ENCODE peak calls at places on chromosomes 11 and 22, in nine cellular contexts. Q is HT1080; H is SJSA1; K is GM10248; X is LoVo; V is WTC11; B is stimulated activated naive B cell treated with anti-CD40 and anti-IgM and Interleukin-4, amounts not matched to agents 10 μg/mL and 1 μg/mL and 100 μg/mL, for 72 hours; O is activated CD4-positive, alpha-beta T cell treated with anti-CD3 and anti-CD28 coated beads, Interleukin-2, amount 10 ng/mL, durations not matched to agents 7 days and 5 days; L is right cardiac atrium. F is an unnamed sample.

GRCh38 chr11:128251140-128251539 is 336.2 kb downstream of the ETS1 start:
- DNase-seq in Q (no peak), H (no peak), K (no peak), X (no peak), V (no peak), B (no peak), O (no peak), L (no peak), F (no peak)

GRCh38 chr22:49934891-49935557 is 16.6 kb downstream of the CRELD2 start:
- DNase-seq in Q (no peak), H (peak), K (peak), X (no peak), V (peak), B (peak), O (peak), L (peak), F (peak)

GRCh38 chr11:65785329-65786007 is 1.4 kb upstream of the OVOL1 start:
- DNase-seq in Q (no peak), H (no peak), K (no peak), X (no peak), V (no peak), B (no peak), O (no peak), L (no peak), F (no peak)

GRCh38 chr11:47202569-47202968 is 12.2 kb upstream of the DDB2 start:
- DNase-seq in Q (no peak), H (no peak), K (no peak), X (no peak), V (no peak), B (no peak), O (no peak), L (no peak), F (no peak)

GRCh38 chr22:39204216-39204615 is 40.6 kb downstream of the PDGFB start:
- DNase-seq in Q (no peak), H (peak), K (no peak), X (no peak), V (no peak), B (no peak), O (no peak), L (no peak), F (no peak)

GRCh38 chr22:40436460-40437431 is 66.4 kb downstream of the SGSM3 start:
- DNase-seq in Q (peak), H (no peak), K (peak), X (peak), V (no peak), B (peak), O (peak), L (no peak), F (no peak)

GRCh38 chr22:50739279-50739691 is 1.3 kb downstream of the ACR start:
- DNase-seq in Q (no peak), H (no peak), K (no peak), X (no peak), V (peak), B (no peak), O (peak), L (peak), F (no peak)

GRCh38 chr11:70616938-70617674 is 218.8 kb downstream of the CTTN start:
- DNase-seq in Q (no peak), H (no peak), K (no peak), X (no peak), V (no peak), B (no peak), O (no peak), L (no peak), F (no peak)

GRCh38 chr11:1501421-1502167 is 15.0 kb upstream of the MOB2 start:
- DNase-seq in Q (no peak), H (no peak), K (no peak), X (no peak), V (no peak), B (no peak), O (no peak), L (peak), F (no peak)

GRCh38 chr22:28246392-28246791 is 327.3 kb upstream of the PITPNB start:
- DNase-seq in Q (no peak), H (no peak), K (no peak), X (no peak), V (no peak), B (no peak), O (no peak), L (no peak), F (no peak)

GRCh38 chr22:50633771-50634170 is 5.8 kb upstream of the ARSA start:
- DNase-seq in Q (no peak), H (no peak), K (no peak), X (no peak), V (no peak), B (no peak), O (no peak), L (no peak), F (no peak)

GRCh38 chr11:102256251-102256650 is 61.0 kb upstream of the BIRC3 start:
- DNase-seq in Q (peak), H (no peak), K (no peak), X (peak), V (no peak), B (no peak), O (no peak), L (no peak), F (no peak)

GRCh38 chr11:20116825-20117224 is 43.5 kb downstream of the DBX1 start:
- DNase-seq in Q (no peak), H (no peak), K (no peak), X (no peak), V (no peak), B (no peak), O (no peak), L (no peak), F (no peak)

GRCh38 chr11:97754976-97755375 is 1265.8 kb upstream of the CNTN5 start:
- DNase-seq in Q (no peak), H (no peak), K (no peak), X (no peak), V (no peak), B (no peak), O (no peak), L (no peak), F (no peak)

GRCh38 chr11:60257956-60258722 is 15.2 kb upstream of the MS4A4E start:
- DNase-seq in Q (no peak), H (no peak), K (no peak), X (no peak), V (no peak), B (no peak), O (no peak), L (no peak), F (no peak)

GRCh38 chr22:42272431-42273004 is 2.1 kb upstream of the TCF20 start:
- DNase-seq in Q (no peak), H (no peak), K (no peak), X (no peak), V (no peak), B (no peak), O (no peak), L (no peak), F (no peak)

GRCh38 chr11:24760681-24761080 is 263.8 kb downstream of the LUZP2 start:
- DNase-seq in Q (peak), H (no peak), K (no peak), X (no peak), V (no peak), B (no peak), O (no peak), L (no peak), F (no peak)

GRCh38 chr22:23256986-23257888 is 76.9 kb downstream of the BCR start:
- DNase-seq in Q (no peak), H (no peak), K (no peak), X (no peak), V (no peak), B (no peak), O (no peak), L (peak), F (no peak)

GRCh38 chr11:702731-703461 is 3.1 kb upstream of the EPS8L2 start:
- DNase-seq in Q (peak), H (no peak), K (no peak), X (no peak), V (no peak), B (no peak), O (no peak), L (peak), F (no peak)

GRCh38 chr22:39148727-39149535 is 3.5 kb downstream of the CBX7 start:
- DNase-seq in Q (no peak), H (no peak), K (peak), X (no peak), V (peak), B (peak), O (peak), L (peak), F (peak)

GRCh38 chr11:109914038-109914437 is 179.2 kb upstream of the ZC3H12C start:
- DNase-seq in Q (no peak), H (no peak), K (no peak), X (no peak), V (no peak), B (no peak), O (no peak), L (no peak), F (no peak)

GRCh38 chr11:8390851-8391612 is 127.4 kb upstream of the LMO1 start:
- DNase-seq in Q (no peak), H (no peak), K (no peak), X (no peak), V (no peak), B (no peak), O (no peak), L (no peak), F (no peak)

GRCh38 chr22:34833982-34834510 is 231.9 kb upstream of the ISX start:
- DNase-seq in Q (no peak), H (no peak), K (no peak), X (no peak), V (no peak), B (no peak), O (no peak), L (no peak), F (no peak)

GRCh38 chr11:36748856-36749255 is 150.8 kb upstream of the RAG2 start:
- DNase-seq in Q (peak), H (no peak), K (no peak), X (no peak), V (no peak), B (no peak), O (no peak), L (no peak), F (no peak)

GRCh38 chr22:27845603-27846100 is 44.1 kb upstream of the MN1 start:
- DNase-seq in Q (no peak), H (no peak), K (no peak), X (no peak), V (no peak), B (no peak), O (no peak), L (no peak), F (no peak)

GRCh38 chr22:48576333-48577013 is 1251.2 kb downstream of the BRD1 start:
- DNase-seq in Q (no peak), H (no peak), K (no peak), X (no peak), V (peak), B (no peak), O (no peak), L (peak), F (no peak)

GRCh38 chr11:10076458-10077141 is 217.4 kb downstream of the SBF2 start:
- DNase-seq in Q (no peak), H (no peak), K (peak), X (peak), V (peak), B (peak), O (peak), L (peak), F (no peak)

GRCh38 chr22:28239941-28240340 is 320.9 kb upstream of the PITPNB start:
- DNase-seq in Q (no peak), H (no peak), K (no peak), X (no peak), V (no peak), B (no peak), O (no peak), L (no peak), F (no peak)

GRCh38 chr11:42066113-42066512 is 606.7 kb upstream of the LRRC4C start:
- DNase-seq in Q (peak), H (peak), K (no peak), X (peak), V (peak), B (no peak), O (no peak), L (peak), F (no peak)

GRCh38 chr11:68865241-68865640 is 23.5 kb upstream of the CPT1A start:
- DNase-seq in Q (no peak), H (no peak), K (no peak), X (no peak), V (no peak), B (no peak), O (no peak), L (no peak), F (no peak)

GRCh38 chr11:19530505-19530904 is 182.1 kb upstream of the NAV2 start:
- DNase-seq in Q (no peak), H (no peak), K (no peak), X (no peak), V (no peak), B (no peak), O (no peak), L (no peak), F (no peak)

GRCh38 chr22:44802071-44802700 is 49.8 kb downstream of the ARHGAP8 start:
- DNase-seq in Q (no peak), H (no peak), K (peak), X (no peak), V (no peak), B (no peak), O (no peak), L (no peak), F (no peak)

GRCh38 chr11:65720237-65720934 is at the start of gene RNASEH2C:
- DNase-seq in Q (peak), H (peak), K (peak), X (peak), V (peak), B (peak), O (peak), L (peak), F (peak)

GRCh38 chr11:31030375-31030774 is 339.2 kb downstream of the DCDC1 start:
- DNase-seq in Q (no peak), H (no peak), K (no peak), X (no peak), V (no peak), B (no peak), O (no peak), L (peak), F (no peak)